ENCODE peak calls at places on chromosomes 3 and 15, in ten cellular contexts. L, V, T, D, E, A, N, Z, J and Y are unnamed samples.

GRCh38 chr15:63166219-63166618 is 8.9 kb upstream of the RPS27L start:
- DNase-seq in L (no peak), V (no peak), T (no peak), D (no peak), E (no peak), A (no peak), N (no peak), Z (peak), J (no peak), Y (no peak)

GRCh38 chr3:52978109-52978754 is 67.6 kb downstream of the SFMBT1 start:
- DNase-seq in L (no peak), V (no peak), T (no peak), D (no peak), E (no peak), A (no peak), N (no peak), Z (no peak), J (no peak), Y (no peak)

GRCh38 chr15:31840849-31841476 is 189.4 kb upstream of the CHRNA7 start:
- DNase-seq in L (no peak), V (no peak), T (no peak), D (no peak), E (no peak), A (no peak), N (no peak), Z (no peak), J (no peak), Y (no peak)

GRCh38 chr15:60910202-60910601 is 318.9 kb downstream of the RORA start:
- DNase-seq in L (no peak), V (no peak), T (no peak), D (no peak), E (no peak), A (no peak), N (no peak), Z (no peak), J (no peak), Y (no peak)

GRCh38 chr3:16808393-16809107 is 76.2 kb upstream of the PLCL2 start:
- DNase-seq in L (no peak), V (no peak), T (no peak), D (no peak), E (no peak), A (peak), N (no peak), Z (no peak), J (no peak), Y (no peak)

GRCh38 chr3:47436180-47436579 is 39.6 kb downstream of the SCAP start:
- DNase-seq in L (no peak), V (no peak), T (no peak), D (no peak), E (no peak), A (no peak), N (no peak), Z (no peak), J (no peak), Y (no peak)

GRCh38 chr3:136070334-136070733 is 104.8 kb downstream of the PPP2R3A start:
- DNase-seq in L (peak), V (peak), T (no peak), D (no peak), E (no peak), A (no peak), N (no peak), Z (no peak), J (no peak), Y (no peak)

GRCh38 chr15:44137750-44138149 is 57.3 kb downstream of the FRMD5 start:
- DNase-seq in L (peak), V (peak), T (peak), D (no peak), E (no peak), A (no peak), N (no peak), Z (no peak), J (no peak), Y (no peak)

GRCh38 chr3:118529554-118529953 is 505.1 kb downstream of the IGSF11 start:
- DNase-seq in L (no peak), V (no peak), T (no peak), D (no peak), E (no peak), A (no peak), N (no peak), Z (no peak), J (no peak), Y (no peak)

GRCh38 chr3:10263549-10264363 is 15.5 kb downstream of the TATDN2 start:
- DNase-seq in L (no peak), V (peak), T (no peak), D (no peak), E (peak), A (no peak), N (peak), Z (no peak), J (no peak), Y (peak)